ENCODE peak calls at places on chromosomes 3 and 15, in six cellular contexts. F, L, P, C, X and Y are unnamed samples.

GRCh38 chr15:77040673-77041072 is 30.2 kb downstream of the TSPAN3 start:
- DNase-seq in C (no peak), P (no peak), F (no peak), X (no peak), L (no peak), Y (no peak)

GRCh38 chr15:22885105-22885504 is 46.6 kb downstream of the NIPA2 start:
- DNase-seq in L (no peak), F (no peak), P (no peak), X (no peak), C (peak; percentile 25), Y (no peak)

GRCh38 chr3:150371741-150372254 is 36.3 kb upstream of the TSC22D2 start:
- DNase-seq in X (no peak), L (peak; percentile 78), P (peak; percentile 75), C (no peak), F (no peak), Y (peak; percentile 42)

GRCh38 chr15:70584838-70585706 is 178.3 kb downstream of the UACA start:
- DNase-seq in P (peak; percentile 64), F (peak; percentile 25), X (peak; percentile 55), L (peak; percentile 52), C (peak; percentile 49), Y (peak; percentile 78)

GRCh38 chr3:76107935-76108570 is 322.7 kb upstream of the ZNF717 start:
- DNase-seq in C (no peak), P (peak; percentile 22), L (peak; percentile 34), F (no peak), X (no peak), Y (no peak)

GRCh38 chr15:35496585-35496984 is 49.4 kb downstream of the DPH6 start:
- DNase-seq in X (no peak), C (no peak), F (no peak), L (no peak), P (no peak), Y (no peak)

GRCh38 chr3:46881819-46882376 is 4.4 kb downstream of the PTH1R start:
- DNase-seq in F (no peak), C (no peak), X (no peak), P (no peak), L (peak; percentile 48), Y (peak; percentile 60)

GRCh38 chr3:63824309-63824708 is 5.2 kb downstream of the C3orf49 start:
- DNase-seq in L (no peak), C (no peak), X (no peak), F (no peak), P (no peak), Y (no peak)

GRCh38 chr3:133447751-133448477 is 48.1 kb downstream of the BFSP2 start:
- DNase-seq in P (no peak), F (no peak), X (no peak), C (no peak), L (no peak), Y (no peak)

GRCh38 chr15:73338606-73339388 is 30.0 kb downstream of the HCN4 start:
- DNase-seq in L (no peak), X (no peak), P (no peak), F (no peak), C (peak; percentile 57), Y (no peak)

GRCh38 chr15:68982002-68982401 is 32.5 kb upstream of the NOX5 start:
- DNase-seq in F (no peak), L (no peak), P (no peak), C (no peak), X (no peak), Y (no peak)

GRCh38 chr3:51799879-51800757 is 21.1 kb upstream of the IQCF6 start:
- DNase-seq in X (no peak), C (no peak), L (peak; percentile 59), P (peak; percentile 66), F (no peak), Y (no peak)

GRCh38 chr3:182105875-182106274 is 394.1 kb downstream of the SOX2 start:
- DNase-seq in C (no peak), L (no peak), F (no peak), X (no peak), P (no peak), Y (no peak)

GRCh38 chr15:85607141-85607806 is 187.5 kb downstream of the KLHL25 start:
- DNase-seq in C (no peak), P (no peak), L (no peak), F (no peak), X (no peak), Y (no peak)

GRCh38 chr3:112734718-112735350 is 93.9 kb upstream of the CCDC80 start:
- DNase-seq in X (peak; percentile 23), C (no peak), F (peak; percentile 31), L (peak; percentile 49), P (peak; percentile 61), Y (no peak)

GRCh38 chr15:89681146-89681545 is 2.0 kb upstream of the PLIN1 start:
- DNase-seq in C (no peak), L (no peak), P (no peak), F (no peak), X (no peak), Y (no peak)